ENCODE peak calls at places on chromosome 13, in ten cellular contexts. K, O, P, D, L, S, U, I, M and J are unnamed samples.

GRCh38 chr13:110447058-110447511 is 114.4 kb downstream of the RAB20 start:
- DNase-seq in K (peak; percentile 82), O (no peak), P (no peak), D (no peak), L (no peak), S (no peak), U (no peak), I (no peak), M (no peak), J (no peak)

GRCh38 chr13:33352023-33352422 is 66.5 kb upstream of the STARD13 start:
- DNase-seq in K (no peak), O (no peak), P (no peak), D (no peak), L (no peak), S (no peak), U (no peak), I (no peak), M (no peak), J (peak; percentile 30)

GRCh38 chr13:101346942-101347728 is 69.2 kb downstream of the NALCN start:
- DNase-seq in K (no peak), O (no peak), P (no peak), D (no peak), L (no peak), S (no peak), U (no peak), I (no peak), M (no peak), J (no peak)

GRCh38 chr13:93375491-93375890 is 148.9 kb downstream of the GPC6 start:
- DNase-seq in K (no peak), O (no peak), P (no peak), D (no peak), L (no peak), S (no peak), U (no peak), I (no peak), M (no peak), J (no peak)

GRCh38 chr13:80214521-80214941 is 126.4 kb downstream of the SPRY2 start:
- DNase-seq in K (no peak), O (no peak), P (no peak), D (no peak), L (no peak), S (no peak), U (no peak), I (no peak), M (no peak), J (peak; percentile 78)

GRCh38 chr13:51222510-51223283 is 499 bp downstream of the FAM124A start:
- DNase-seq in K (no peak), O (no peak), P (no peak), D (no peak), L (no peak), S (peak; percentile 10), U (no peak), I (no peak), M (no peak), J (no peak)

GRCh38 chr13:106424805-106425204 is 110.7 kb downstream of the EFNB2 start:
- DNase-seq in K (no peak), O (no peak), P (no peak), D (no peak), L (no peak), S (no peak), U (no peak), I (no peak), M (no peak), J (no peak)

GRCh38 chr13:97141564-97142005 is 80.5 kb upstream of the MBNL2 start:
- DNase-seq in K (no peak), O (no peak), P (no peak), D (no peak), L (no peak), S (peak; percentile 21), U (peak; percentile 18), I (no peak), M (no peak), J (peak; percentile 24)

GRCh38 chr13:28531195-28531955 is 36.4 kb upstream of the FLT1 start:
- DNase-seq in K (peak; percentile 87), O (no peak), P (no peak), D (no peak), L (no peak), S (no peak), U (peak; percentile 80), I (no peak), M (peak; percentile 70), J (no peak)

GRCh38 chr13:26629260-26629659 is 71.8 kb downstream of the WASF3 start:
- DNase-seq in K (no peak), O (no peak), P (no peak), D (no peak), L (no peak), S (no peak), U (no peak), I (no peak), M (no peak), J (no peak)

GRCh38 chr13:84500016-84500415 is 617.7 kb upstream of the SLITRK1 start:
- DNase-seq in K (no peak), O (no peak), P (no peak), D (no peak), L (no peak), S (no peak), U (no peak), I (no peak), M (no peak), J (no peak)

GRCh38 chr13:112874751-112875300 is 94.2 kb upstream of the MCF2L start:
- DNase-seq in K (peak; percentile 49), O (no peak), P (no peak), D (no peak), L (no peak), S (no peak), U (no peak), I (no peak), M (no peak), J (no peak)

GRCh38 chr13:39035204-39035603 is 2.7 kb downstream of the PROSER1 start:
- DNase-seq in K (no peak), O (no peak), P (no peak), D (no peak), L (no peak), S (no peak), U (no peak), I (no peak), M (no peak), J (no peak)

GRCh38 chr13:93227906-93228801 is 1.5 kb downstream of the GPC6 start:
- DNase-seq in K (peak; percentile 89), O (no peak), P (no peak), D (no peak), L (no peak), S (peak; percentile 51), U (peak; percentile 23), I (no peak), M (peak; percentile 72), J (peak; percentile 85)

GRCh38 chr13:46778879-46779278 is 18.1 kb downstream of the ESD start:
- DNase-seq in K (no peak), O (no peak), P (no peak), D (no peak), L (no peak), S (no peak), U (no peak), I (no peak), M (no peak), J (no peak)

GRCh38 chr13:109840201-109840892 is 54.0 kb upstream of the IRS2 start:
- DNase-seq in K (peak; percentile 71), O (no peak), P (peak; percentile 11), D (no peak), L (no peak), S (no peak), U (no peak), I (no peak), M (no peak), J (no peak)

GRCh38 chr13:97004886-97005285 is 10.6 kb upstream of the OXGR1 start:
- DNase-seq in K (no peak), O (no peak), P (no peak), D (no peak), L (no peak), S (no peak), U (no peak), I (no peak), M (no peak), J (no peak)

GRCh38 chr13:19782049-19782726 is 557 bp downstream of the PSPC1 start:
- DNase-seq in K (peak; percentile 87), O (peak; percentile 33), P (peak; percentile 35), D (peak; percentile 15), L (peak; percentile 28), S (peak; percentile 36), U (peak; percentile 49), I (peak; percentile 25), M (peak; percentile 83), J (peak; percentile 52)

GRCh38 chr13:105341256-105341655 is 1194.2 kb downstream of the EFNB2 start:
- DNase-seq in K (no peak), O (no peak), P (no peak), D (no peak), L (no peak), S (no peak), U (no peak), I (no peak), M (no peak), J (no peak)

GRCh38 chr13:76677047-76677446 is 209.2 kb downstream of the KCTD12 start:
- DNase-seq in K (no peak), O (no peak), P (no peak), D (peak; percentile 14), L (no peak), S (peak; percentile 59), U (peak; percentile 75), I (no peak), M (no peak), J (no peak)

GRCh38 chr13:113906566-113906965 is 42.7 kb upstream of the GAS6 start:
- DNase-seq in K (peak; percentile 66), O (no peak), P (no peak), D (no peak), L (no peak), S (no peak), U (no peak), I (no peak), M (no peak), J (no peak)

GRCh38 chr13:75787249-75787940 is 151.3 kb downstream of the LMO7 start:
- DNase-seq in K (no peak), O (no peak), P (no peak), D (no peak), L (no peak), S (no peak), U (no peak), I (no peak), M (no peak), J (no peak)

GRCh38 chr13:23642110-23642509 is 71.9 kb downstream of the TNFRSF19 start:
- DNase-seq in K (no peak), O (no peak), P (no peak), D (no peak), L (no peak), S (no peak), U (no peak), I (no peak), M (no peak), J (no peak)